ENCODE peak calls at places on chromosomes 11 and 22, in seven cellular contexts. S, O, M, K, F, I and D are unnamed samples.
A peak's percentile ranks its signal among the peaks of the same experiment; 100 is the strongest.

GRCh38 chr22:49575703-49576081 is 252.0 kb downstream of the BRD1 start:
- DNase-seq in S (no peak), O (no peak), M (no peak), K (peak; percentile 82), F (no peak), I (no peak), D (no peak)

GRCh38 chr11:46296520-46297448 is 19.3 kb downstream of the CREB3L1 start:
- DNase-seq in S (peak; percentile 98), O (peak; percentile 53), M (no peak), K (no peak), F (peak; percentile 98), I (no peak), D (peak; percentile 98)

GRCh38 chr22:19514831-19515565 is 9.2 kb downstream of the CLDN5 start:
- DNase-seq in S (no peak), O (no peak), M (no peak), K (peak; percentile 76), F (peak; percentile 31), I (no peak), D (peak; percentile 8)

GRCh38 chr22:36297568-36297967 is 44.6 kb downstream of the APOL1 start:
- DNase-seq in S (no peak), O (no peak), M (no peak), K (no peak), F (no peak), I (no peak), D (no peak)

GRCh38 chr11:12091957-12092558 is 18.3 kb upstream of the MICAL2 start:
- DNase-seq in S (peak; percentile 34), O (no peak), M (no peak), K (peak; percentile 32), F (no peak), I (no peak), D (no peak)

GRCh38 chr22:22834204-22834603 is 53.4 kb upstream of the IGLL5 start:
- DNase-seq in S (no peak), O (no peak), M (no peak), K (no peak), F (no peak), I (no peak), D (no peak)

GRCh38 chr11:17574141-17574798 is 27.2 kb downstream of the OTOG start:
- DNase-seq in S (no peak), O (peak; percentile 3), M (no peak), K (peak; percentile 72), F (no peak), I (no peak), D (no peak)

GRCh38 chr11:121524233-121524631 is 71.5 kb upstream of the SORL1-AS1 start:
- DNase-seq in S (no peak), O (no peak), M (no peak), K (no peak), F (no peak), I (no peak), D (no peak)

GRCh38 chr11:134399293-134399654 is 12.8 kb downstream of the B3GAT1 start:
- DNase-seq in S (no peak), O (no peak), M (no peak), K (no peak), F (no peak), I (no peak), D (no peak)

GRCh38 chr11:111978028-111978771 is 41.1 kb downstream of the DIXDC1 start:
- DNase-seq in S (peak; percentile 76), O (peak; percentile 56), M (no peak), K (peak; percentile 87), F (peak; percentile 64), I (no peak), D (peak; percentile 67)

GRCh38 chr22:49525366-49525765 is 302.3 kb downstream of the BRD1 start:
- DNase-seq in S (no peak), O (no peak), M (no peak), K (no peak), F (no peak), I (no peak), D (no peak)

GRCh38 chr11:46240371-46240770 is 37.1 kb upstream of the CREB3L1 start:
- DNase-seq in S (peak; percentile 63), O (no peak), M (no peak), K (no peak), F (no peak), I (no peak), D (no peak)

GRCh38 chr22:49152930-49153770 is 674.5 kb downstream of the BRD1 start:
- DNase-seq in S (no peak), O (no peak), M (no peak), K (peak; percentile 80), F (no peak), I (no peak), D (no peak)

GRCh38 chr22:29102300-29102699 is 29.5 kb downstream of the KREMEN1 start:
- DNase-seq in S (no peak), O (no peak), M (no peak), K (no peak), F (no peak), I (no peak), D (no peak)

GRCh38 chr11:2378527-2379210 is 1.6 kb downstream of the CD81 start:
- DNase-seq in S (peak; percentile 83), O (peak; percentile 66), M (no peak), K (no peak), F (peak; percentile 69), I (no peak), D (no peak)